ENCODE peak calls at places on chromosomes 13 and 19, in five cellular contexts. L is tibial artery, Y is upper lobe of right lung, V is A673, P is left ventricle myocardium inferior. Q is an unnamed sample.

GRCh38 chr19:14511245-14511625 is 7.0 kb downstream of the DNAJB1 start:
- DNase-seq in L (no peak), Y (no peak), V (no peak), P (no peak), Q (no peak)

GRCh38 chr13:42985312-42986175 is 6.5 kb downstream of the EPSTI1 start:
- DNase-seq in L (peak; percentile 25), Y (no peak), V (no peak), P (no peak), Q (peak; percentile 32)

GRCh38 chr19:13104848-13105646 is 2.4 kb upstream of the LYL1 start:
- DNase-seq in L (no peak), Y (no peak), V (no peak), P (no peak), Q (no peak)

GRCh38 chr13:94129490-94129894 is 350.0 kb downstream of the DCT start:
- DNase-seq in L (no peak), Y (no peak), V (no peak), P (no peak), Q (no peak)

GRCh38 chr13:20118268-20119140 is 42.3 kb downstream of the GJA3 start:
- DNase-seq in L (no peak), Y (peak; percentile 91), V (peak; percentile 45), P (peak; percentile 48), Q (peak; percentile 70)

GRCh38 chr19:13995017-13995728 is 10.9 kb downstream of the RFX1 start:
- DNase-seq in L (peak; percentile 45), Y (no peak), V (no peak), P (peak; percentile 48), Q (no peak)

GRCh38 chr13:96089749-96090239 is at the start of gene HS6ST3:
- DNase-seq in L (no peak), Y (peak; percentile 67), V (peak; percentile 31), P (peak; percentile 28), Q (peak; percentile 79)

GRCh38 chr13:53264751-53265150 is 236.1 kb downstream of the OLFM4 start:
- DNase-seq in L (no peak), Y (no peak), V (no peak), P (no peak), Q (no peak)

GRCh38 chr19:13881692-13882418 is 4.9 kb downstream of the NANOS3 start:
- DNase-seq in L (no peak), Y (peak; percentile 70), V (no peak), P (no peak), Q (no peak)

GRCh38 chr13:75175575-75175974 is 306.4 kb downstream of the TBC1D4 start:
- DNase-seq in L (no peak), Y (no peak), V (no peak), P (no peak), Q (no peak)

GRCh38 chr13:46211116-46211515 is 612 bp upstream of the LRRC63 start:
- DNase-seq in L (no peak), Y (no peak), V (peak; percentile 67), P (no peak), Q (no peak)

GRCh38 chr19:43812689-43813088 is 10.4 kb upstream of the LYPD5 start:
- DNase-seq in L (no peak), Y (no peak), V (no peak), P (no peak), Q (no peak)

GRCh38 chr13:45564108-45564507 is 51.4 kb downstream of the ERICH6B start:
- DNase-seq in L (no peak), Y (no peak), V (peak; percentile 45), P (no peak), Q (no peak)

GRCh38 chr19:5112681-5113080 is 143.8 kb downstream of the KDM4B start:
- DNase-seq in L (no peak), Y (no peak), V (no peak), P (no peak), Q (no peak)

GRCh38 chr13:40116008-40116407 is 460.5 kb downstream of the COG6 start:
- DNase-seq in L (no peak), Y (no peak), V (no peak), P (no peak), Q (no peak)

GRCh38 chr13:98910501-98910951 is 67.3 kb downstream of the DOCK9 start:
- DNase-seq in L (peak; percentile 24), Y (no peak), V (peak; percentile 39), P (no peak), Q (no peak)

GRCh38 chr13:98915563-98916348 is 62.1 kb downstream of the DOCK9 start:
- DNase-seq in L (no peak), Y (no peak), V (no peak), P (no peak), Q (no peak)

GRCh38 chr19:6590458-6591319 is at the start of gene CD70:
- DNase-seq in L (no peak), Y (no peak), V (peak; percentile 74), P (no peak), Q (peak; percentile 89)

GRCh38 chr13:43865892-43866291 is 13.6 kb downstream of the CCDC122 start:
- DNase-seq in L (no peak), Y (no peak), V (no peak), P (no peak), Q (no peak)

GRCh38 chr13:67554746-67555452 is 324.8 kb upstream of the PCDH9 start:
- DNase-seq in L (no peak), Y (no peak), V (no peak), P (no peak), Q (no peak)

GRCh38 chr13:44573790-44574465 is 2.2 kb downstream of the TSC22D1 start:
- DNase-seq in L (no peak), Y (no peak), V (peak; percentile 34), P (no peak), Q (peak; percentile 55)

GRCh38 chr19:1746401-1747284 is 6.7 kb upstream of the ONECUT3 start:
- DNase-seq in L (no peak), Y (no peak), V (peak; percentile 60), P (no peak), Q (no peak)

GRCh38 chr13:82791035-82791434 is 1091.2 kb downstream of the SLITRK1 start:
- DNase-seq in L (no peak), Y (no peak), V (no peak), P (no peak), Q (no peak)

GRCh38 chr19:20423381-20424207 is 142.0 kb downstream of the ZNF737 start:
- DNase-seq in L (peak; percentile 65), Y (peak; percentile 82), V (no peak), P (peak; percentile 54), Q (peak; percentile 34)

GRCh38 chr19:10219678-10220077 is 11.5 kb downstream of the S1PR2 start:
- DNase-seq in L (no peak), Y (no peak), V (peak; percentile 22), P (no peak), Q (peak; percentile 79)

GRCh38 chr13:97339019-97339988 is 94.7 kb upstream of the RAP2A start:
- DNase-seq in L (peak; percentile 44), Y (no peak), V (peak; percentile 37), P (peak; percentile 54), Q (no peak)

GRCh38 chr13:20901668-20902437 is 693 bp downstream of the XPO4 start:
- DNase-seq in L (no peak), Y (peak; percentile 73), V (peak; percentile 40), P (peak; percentile 14), Q (peak; percentile 41)

GRCh38 chr13:24212674-24213073 is 52.2 kb downstream of the SPATA13 start:
- DNase-seq in L (no peak), Y (no peak), V (no peak), P (no peak), Q (no peak)

GRCh38 chr13:35888327-35888940 is 242.7 kb downstream of the DCLK1 start:
- DNase-seq in L (no peak), Y (no peak), V (peak; percentile 74), P (no peak), Q (no peak)

GRCh38 chr19:35845215-35846037 is 6.9 kb downstream of the NPHS1 start:
- DNase-seq in L (no peak), Y (no peak), V (no peak), P (no peak), Q (peak; percentile 70)

GRCh38 chr13:99596180-99596579 is 94.9 kb downstream of the TM9SF2 start:
- DNase-seq in L (no peak), Y (no peak), V (no peak), P (no peak), Q (no peak)

GRCh38 chr19:15251749-15252397 is 19.6 kb upstream of the EPHX3 start:
- DNase-seq in L (peak; percentile 90), Y (no peak), V (peak; percentile 79), P (peak; percentile 86), Q (peak; percentile 84)

GRCh38 chr19:16572332-16573211 is at the start of gene SLC35E1:
- DNase-seq in L (peak; percentile 95), Y (peak; percentile 98), V (peak; percentile 97), P (peak; percentile 95), Q (peak; percentile 98)
- H3K27me3 ChIP-seq in L (no peaks in the 10 kb centered on the region), Y (no peaks in the 10 kb centered on the region), V (no peaks in the 10 kb centered on the region), P (no peaks in the 10 kb centered on the region), Q (no peaks in the 10 kb centered on the region)

DNA sequence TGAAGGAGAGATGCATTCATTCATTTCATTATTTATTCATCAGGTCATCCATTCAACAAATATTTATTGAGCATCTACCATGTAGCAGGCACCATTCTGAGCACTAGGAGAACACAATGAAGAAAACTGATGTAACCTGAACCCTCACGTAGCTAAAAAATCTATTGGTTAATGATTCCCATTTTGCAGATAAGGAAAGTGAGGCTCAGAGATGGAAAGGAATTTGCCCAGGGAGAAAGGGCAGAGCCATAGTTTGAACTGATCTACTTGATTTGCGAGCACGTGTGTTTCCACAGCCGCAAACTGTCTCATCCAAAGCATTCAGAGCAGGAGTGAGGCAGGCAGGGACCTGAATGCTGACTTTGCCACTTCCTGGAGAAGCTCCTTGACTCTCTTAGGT is 2.7 kb downstream of the KLK8 start:
- DNase-seq in L (no peak), Y (no peak), V (no peak), P (no peak), Q (no peak)
- H3K27me3 ChIP-seq in L (peaks cover 40% of the 10 kb centered on the region), Y (peaks cover 32% of the 10 kb centered on the region), V (peaks cover 10% of the 10 kb centered on the region), P (peaks cover 72% of the 10 kb centered on the region), Q (no peaks in the 10 kb centered on the region)

GRCh38 chr19:49441960-49442350 is 628 bp upstream of the SLC17A7 start:
- DNase-seq in L (no peak), Y (no peak), V (no peak), P (no peak), Q (no peak)
- H3K27me3 ChIP-seq in L (peaks cover 56% of the 10 kb centered on the region), Y (peaks cover 45% of the 10 kb centered on the region), V (peaks cover 36% of the 10 kb centered on the region), P (peaks cover 56% of the 10 kb centered on the region), Q (peaks cover 34% of the 10 kb centered on the region)

DNA sequence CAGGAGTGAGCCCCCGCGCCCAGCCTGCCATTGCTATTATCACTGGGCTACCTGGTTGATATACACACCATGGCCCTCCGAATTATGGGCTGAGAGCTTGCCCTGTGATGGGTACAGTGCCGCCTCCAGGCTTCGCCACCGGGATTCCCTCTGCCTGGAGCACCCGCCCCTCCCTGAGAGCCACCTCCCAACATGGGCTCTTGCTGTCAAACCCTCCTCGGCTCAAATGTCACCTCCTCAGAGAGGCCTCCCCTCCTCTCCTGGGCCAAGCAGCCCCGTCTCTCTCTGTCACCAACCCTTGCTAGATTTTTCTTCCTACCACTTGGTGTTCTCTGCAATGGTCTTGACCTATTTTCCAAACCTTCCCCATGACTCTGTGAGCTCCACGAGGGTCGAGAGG is 12.2 kb upstream of the TLE2 start:
- DNase-seq in L (no peak), Y (no peak), V (no peak), P (no peak), Q (peak; percentile 62)
- H3K27me3 ChIP-seq in L (peaks cover 21% of the 10 kb centered on the region), Y (no peaks in the 10 kb centered on the region), V (no peaks in the 10 kb centered on the region), P (no peaks in the 10 kb centered on the region), Q (no peaks in the 10 kb centered on the region)